ENCODE peak calls at places on chromosomes 11 and 22, in four cellular contexts. T is NCI-H2081; K is AG08395; N is activated CD4-positive, alpha-beta T cell treated with anti-CD3 and anti-CD28 coated beads, Interleukin-2, amount 50 U/mL, for 48 hours. X is an unnamed sample.

GRCh38 chr11:68772936-68773335 is 21.6 kb upstream of the TESMIN start:
- DNase-seq in T (no peak), N (no peak), K (no peak), X (no peak)

GRCh38 chr11:697028-697491 is 1.4 kb downstream of the TMEM80 start:
- DNase-seq in N (no peak), K (peak; percentile 41), T (no peak), X (peak; percentile 74)

GRCh38 chr11:56410801-56411200 is 1.7 kb upstream of the OR5AL1 start:
- DNase-seq in T (no peak), K (no peak), N (no peak), X (no peak)

GRCh38 chr22:23834830-23835772 is 3.7 kb downstream of the DERL3 start:
- DNase-seq in T (no peak), N (no peak), K (no peak), X (no peak)

GRCh38 chr11:87736928-87737327 is 438.3 kb downstream of the RAB38 start:
- DNase-seq in K (no peak), N (no peak), T (no peak), X (no peak)

GRCh38 chr11:35953081-35953480 is 9.2 kb downstream of the LDLRAD3 start:
- DNase-seq in N (no peak), T (peak; percentile 29), K (no peak), X (no peak)

GRCh38 chr11:27976262-27976661 is 131.7 kb downstream of the KIF18A start:
- DNase-seq in K (no peak), T (no peak), N (no peak), X (no peak)

GRCh38 chr11:20631525-20632168 is 32.2 kb downstream of the SLC6A5 start:
- DNase-seq in N (no peak), K (no peak), T (peak; percentile 35), X (no peak)

GRCh38 chr22:35434061-35434750 is 34.3 kb downstream of the MCM5 start:
- DNase-seq in T (no peak), K (no peak), N (no peak), X (no peak)

GRCh38 chr11:130769782-130770565 is 146.3 kb downstream of the SNX19 start:
- DNase-seq in T (no peak), N (no peak), K (no peak), X (no peak)

GRCh38 chr22:45504703-45505341 is 2.1 kb downstream of the FBLN1 start:
- DNase-seq in T (no peak), N (no peak), K (peak; percentile 42), X (peak; percentile 33)

GRCh38 chr22:46224044-46224746 is 25.9 kb downstream of the CDPF1 start:
- DNase-seq in N (no peak), T (no peak), K (no peak), X (no peak)

GRCh38 chr22:24894998-24895397 is 51.5 kb downstream of the LHFPL7 start:
- DNase-seq in N (no peak), T (peak; percentile 19), K (peak; percentile 36), X (no peak)

GRCh38 chr11:129905402-129905801 is 10.0 kb upstream of the NFRKB start:
- DNase-seq in K (no peak), T (no peak), N (no peak), X (no peak)

GRCh38 chr11:95891423-95892177 is 32.3 kb downstream of the MTMR2 start:
- DNase-seq in N (no peak), K (peak; percentile 13), T (no peak), X (peak; percentile 14)

GRCh38 chr11:39784873-39785272 is 1674.6 kb downstream of the LRRC4C start:
- DNase-seq in K (no peak), N (no peak), T (no peak), X (no peak)

GRCh38 chr11:119460582-119460981 is 37.6 kb upstream of the THY1 start:
- DNase-seq in K (peak; percentile 79), T (no peak), N (no peak), X (peak; percentile 58)

GRCh38 chr11:85949798-85950197 is 94.6 kb downstream of the CCDC83 start:
- DNase-seq in K (no peak), T (no peak), N (no peak), X (no peak)

GRCh38 chr11:125114518-125114917 is 3.1 kb upstream of the TMEM218 start:
- DNase-seq in N (no peak), K (no peak), T (no peak), X (no peak)

GRCh38 chr11:59918987-59919589 is 19.1 kb upstream of the OOSP1 start:
- DNase-seq in T (no peak), K (peak; percentile 25), N (peak; percentile 15), X (peak; percentile 67)

GRCh38 chr22:19854778-19855503 is at the start of the genes GNB1L and RTL10:
- DNase-seq in T (peak; percentile 95), N (peak; percentile 95), K (peak; percentile 99), X (peak; percentile 94)

GRCh38 chr11:2669926-2670469 is 29.8 kb downstream of the KCNQ1OT1 start:
- DNase-seq in T (no peak), K (no peak), N (no peak), X (no peak)

GRCh38 chr11:26621147-26621546 is 49.1 kb upstream of the MUC15 start:
- DNase-seq in N (no peak), T (no peak), K (peak; percentile 91), X (peak; percentile 73)

GRCh38 chr11:8268530-8269461 is 5.1 kb upstream of the LMO1 start:
- DNase-seq in N (no peak), K (no peak), T (no peak), X (no peak)

GRCh38 chr11:64450168-64450560 is 91.2 kb downstream of the RPS6KA4 start:
- DNase-seq in K (no peak), N (no peak), T (no peak), X (no peak)

GRCh38 chr22:42862045-42862734 is 5.1 kb upstream of the ARFGAP3 start:
- DNase-seq in N (no peak), T (no peak), K (no peak), X (peak; percentile 37)

GRCh38 chr11:77142091-77142975 is 14.3 kb downstream of the MYO7A start:
- DNase-seq in T (no peak), K (no peak), N (no peak), X (no peak)

GRCh38 chr22:44973829-44974228 is 36.0 kb downstream of the PHF21B start:
- DNase-seq in K (no peak), N (no peak), T (no peak), X (no peak)

GRCh38 chr22:31490496-31490925 is 869 bp upstream of the EIF4ENIF1 start:
- DNase-seq in T (peak; percentile 1), N (peak; percentile 59), K (peak; percentile 67), X (peak; percentile 69)

GRCh38 chr11:56545531-56545930 is 2.5 kb upstream of the OR5M11 start:
- DNase-seq in N (no peak), T (no peak), K (no peak), X (no peak)

GRCh38 chr11:78344676-78345075 is 72.9 kb downstream of the GAB2 start:
- DNase-seq in K (no peak), T (no peak), N (no peak), X (no peak)

GRCh38 chr22:30627480-30627879 is 8.1 kb upstream of the SLC35E4 start:
- DNase-seq in K (no peak), N (no peak), T (no peak), X (no peak)

GRCh38 chr22:45150139-45150538 is 13.6 kb upstream of the NUP50 start:
- DNase-seq in T (no peak), K (no peak), N (no peak), X (no peak)

GRCh38 chr22:33787645-33788456 is 132.4 kb downstream of the LARGE1 start:
- DNase-seq in K (no peak), N (no peak), T (no peak), X (no peak)

GRCh38 chr22:31662668-31663037 is 638 bp upstream of the PISD start:
- DNase-seq in N (no peak), K (no peak), T (no peak), X (no peak)

GRCh38 chr11:76371170-76371569 is 9.8 kb downstream of the THAP12 start:
- DNase-seq in N (peak; percentile 40), K (peak; percentile 20), T (no peak), X (peak; percentile 73)

GRCh38 chr11:11169715-11170351 is 183.2 kb downstream of the CSNK2A3 start:
- DNase-seq in T (no peak), N (no peak), K (no peak), X (no peak)

GRCh38 chr22:29106839-29107238 is 34.0 kb downstream of the KREMEN1 start:
- DNase-seq in N (no peak), K (no peak), T (no peak), X (no peak)

GRCh38 chr11:58734681-58735490 is 3.1 kb upstream of the GLYAT start:
- DNase-seq in N (no peak), K (no peak), T (no peak), X (no peak)